ENCODE peak calls at places on chromosomes 4 and X, in nine cellular contexts. D is HCT116; P is upper lobe of left lung; J is epithelial cell of esophagus; L is neural crest cell; I is fibroblast of villous mesenchyme; T is brain microvascular endothelial cell; Z is BJ; A is CD4-positive, alpha-beta T cell. G is an unnamed sample.

GRCh38 chrX:130100180-130100579 is 10.1 kb downstream of the ELF4 start:
- DNase-seq in P (no peak), D (no peak), T (no peak), J (no peak), Z (peak; percentile 43), L (no peak), A (no peak), I (peak; percentile 83), G (peak; percentile 40)

GRCh38 chr4:174808119-174808518 is 20.9 kb downstream of the GLRA3 start:
- DNase-seq in L (no peak), J (no peak), T (no peak), Z (no peak), A (no peak), I (no peak), D (no peak), P (no peak), G (no peak)

GRCh38 chr4:163679189-163679588 is 184.7 kb downstream of the TMA16 start:
- DNase-seq in P (no peak), A (no peak), I (peak; percentile 6), Z (no peak), D (no peak), L (no peak), J (peak; percentile 48), T (peak; percentile 33), G (no peak)

GRCh38 chrX:44032479-44032878 is 59.3 kb upstream of the NDP start:
- DNase-seq in A (no peak), P (no peak), T (no peak), I (no peak), L (no peak), J (no peak), Z (no peak), D (no peak), G (no peak)

GRCh38 chr4:183276106-183276505 is 44.0 kb downstream of the CLDN22 start:
- DNase-seq in D (no peak), T (no peak), Z (no peak), A (no peak), J (no peak), I (no peak), L (no peak), P (no peak), G (no peak)

GRCh38 chr4:124753941-124754581 is 41.5 kb upstream of the ANKRD50 start:
- DNase-seq in P (no peak), I (no peak), Z (no peak), J (peak; percentile 16), D (no peak), L (no peak), A (no peak), T (no peak), G (no peak)

GRCh38 chr4:87882321-87882720 is 49.6 kb downstream of the MEPE start:
- DNase-seq in D (no peak), P (no peak), J (no peak), A (no peak), I (peak; percentile 10), Z (no peak), L (no peak), T (peak; percentile 32), G (peak; percentile 54)

GRCh38 chr4:25129926-25130325 is 30.3 kb downstream of the SEPSECS start:
- DNase-seq in Z (no peak), J (no peak), L (no peak), P (no peak), D (no peak), T (no peak), I (peak; percentile 23), A (no peak), G (peak; percentile 35)

GRCh38 chrX:41602946-41603345 is 85.8 kb upstream of the GPR34 start:
- DNase-seq in Z (no peak), A (no peak), D (no peak), L (no peak), P (no peak), T (no peak), I (no peak), J (no peak), G (no peak)

GRCh38 chr4:78768447-78769177 is 7.5 kb upstream of the BMP2K start:
- DNase-seq in P (no peak), T (peak; percentile 63), D (no peak), J (peak; percentile 75), L (no peak), I (peak; percentile 19), Z (no peak), A (no peak), G (no peak)

GRCh38 chr4:86592553-86593249 is 1.4 kb upstream of the PTPN13 start:
- DNase-seq in I (no peak), P (no peak), L (no peak), A (no peak), T (peak; percentile 35), D (no peak), Z (no peak), J (peak; percentile 58), G (no peak)

GRCh38 chr4:4462970-4463369 is 76.1 kb downstream of the NSG1 start:
- DNase-seq in D (no peak), L (no peak), T (peak; percentile 16), A (no peak), I (no peak), P (no peak), J (no peak), Z (no peak), G (no peak)

GRCh38 chr4:173346074-173346473 is 11.9 kb upstream of the HMGB2 start:
- DNase-seq in P (no peak), T (peak; percentile 32), J (no peak), I (peak; percentile 24), L (no peak), A (no peak), D (no peak), Z (peak; percentile 78), G (no peak)

GRCh38 chr4:164136181-164136616 is 617.7 kb upstream of the SMIM31 start:
- DNase-seq in J (no peak), L (no peak), P (no peak), Z (no peak), A (no peak), T (peak; percentile 29), I (no peak), D (peak; percentile 19), G (peak; percentile 46)

GRCh38 chr4:123446791-123447474 is 50.3 kb downstream of the SPRY1 start:
- DNase-seq in P (no peak), Z (no peak), J (no peak), A (no peak), I (no peak), T (no peak), L (no peak), D (no peak), G (no peak)

GRCh38 chrX:30955687-30956086 is 66.6 kb upstream of the TAB3 start:
- DNase-seq in L (no peak), D (no peak), Z (no peak), P (no peak), A (no peak), T (no peak), I (no peak), J (no peak), G (no peak)

GRCh38 chrX:96538104-96538725 is 146.4 kb upstream of the DIAPH2 start:
- DNase-seq in L (no peak), I (no peak), D (no peak), J (peak; percentile 0), Z (no peak), A (no peak), P (no peak), T (no peak), G (no peak)

GRCh38 chr4:24793219-24794005 is 2.0 kb upstream of the SOD3 start:
- DNase-seq in I (no peak), J (peak; percentile 68), T (peak; percentile 29), P (no peak), D (peak; percentile 8), A (no peak), Z (no peak), L (no peak), G (no peak)

GRCh38 chr4:142707397-142707796 is 138.7 kb downstream of the INPP4B start:
- DNase-seq in A (no peak), P (no peak), I (no peak), D (no peak), J (no peak), T (no peak), L (no peak), Z (no peak), G (no peak)

GRCh38 chrX:63919081-63919480 is 134.1 kb upstream of the ARHGEF9 start:
- DNase-seq in D (no peak), P (no peak), A (no peak), L (no peak), Z (no peak), J (peak; percentile 66), T (no peak), I (no peak), G (no peak)
- TF ChIP-seq CTCF in D (no peak), P (no peak), A (no peak), L (no peak), Z (no peak), J (no peak), T (no peak), I (no peak), G (no peak)

GRCh38 chr4:140463182-140463581 is 34.9 kb downstream of the MGAT4D start:
- DNase-seq in D (no peak), I (no peak), J (no peak), P (no peak), L (no peak), A (no peak), T (no peak), Z (no peak), G (no peak)
- TF ChIP-seq CTCF in D (no peak), I (no peak), J (no peak), P (no peak), L (no peak), A (no peak), T (no peak), Z (no peak), G (no peak)

GRCh38 chr4:187380181-187380581 is 615.4 kb upstream of the ZFP42 start:
- DNase-seq in Z (no peak), A (no peak), L (no peak), P (no peak), D (peak; percentile 67), I (peak; percentile 11), T (peak; percentile 4), J (peak; percentile 61), G (no peak)
- TF ChIP-seq CTCF in Z (peak; percentile 27), A (no peak), L (peak; percentile 41), P (no peak), D (peak; percentile 70), I (peak; percentile 26), T (peak; percentile 59), J (peak; percentile 46), G (peak; percentile 18)

GRCh38 chr4:127731406-127731805 is 1.2 kb downstream of the SLC25A31 start:
- DNase-seq in T (no peak), P (peak; percentile 33), Z (no peak), I (no peak), D (no peak), J (no peak), L (no peak), A (no peak), G (no peak)

GRCh38 chr4:127730142-127730913 is at the start of gene SLC25A31:
- DNase-seq in L (no peak), P (peak; percentile 80), A (no peak), J (no peak), Z (no peak), I (no peak), D (no peak), T (no peak), G (no peak)

GRCh38 chr4:127734976-127735375 is 4.8 kb downstream of the SLC25A31 start:
- DNase-seq in I (no peak), L (no peak), D (no peak), A (no peak), J (no peak), Z (no peak), T (no peak), P (no peak), G (no peak)

GRCh38 chr4:127737295-127737694 is 7.1 kb downstream of the SLC25A31 start:
- DNase-seq in Z (no peak), T (no peak), D (no peak), L (no peak), I (no peak), P (no peak), J (no peak), A (no peak), G (no peak)

GRCh38 chr4:127732623-127733199 is 2.5 kb downstream of the SLC25A31 start:
- DNase-seq in D (peak; percentile 41), I (peak; percentile 49), L (no peak), T (peak; percentile 31), A (no peak), P (no peak), J (peak; percentile 61), Z (no peak), G (peak; percentile 38)
- TF ChIP-seq CTCF in D (peak; percentile 76), I (peak; percentile 51), L (peak; percentile 79), T (peak; percentile 30), A (no peak), P (peak; percentile 45), J (peak; percentile 46), Z (peak; percentile 63), G (peak; percentile 47)